ENCODE peak calls at places on chromosome 10, in five cellular contexts. G is CD4-positive, CD25-positive, alpha-beta regulatory T cell; W is GM12878; F is DND-41; R is SJCRH30. T is an unnamed sample. For H3K4me1, the result is how much of the 10 kb centered on the place peaks cover.

GRCh38 chr10:4719040-4719439 is 107.0 kb upstream of the AKR1E2 start:
- DNase-seq in G (no peak), W (no peak), F (no peak), R (no peak), T (no peak)

GRCh38 chr10:110460111-110460809 is 37.4 kb upstream of the DUSP5 start:
- DNase-seq in G (no peak), W (no peak), F (peak), R (peak), T (peak)

GRCh38 chr10:87842776-87843497 is 20.4 kb downstream of the KLLN start:
- DNase-seq in G (no peak), W (no peak), F (no peak), R (no peak), T (no peak)

GRCh38 chr10:86918022-86918471 is 39.4 kb downstream of the MMRN2 start:
- DNase-seq in G (no peak), W (no peak), F (no peak), R (peak), T (no peak)

GRCh38 chr10:97048649-97049427 is 136.9 kb downstream of the SLIT1 start:
- DNase-seq in G (no peak), W (no peak), F (no peak), R (no peak), T (no peak)

GRCh38 chr10:129525408-129525807 is 58.4 kb downstream of the MGMT start:
- DNase-seq in G (no peak), W (no peak), F (no peak), R (no peak), T (no peak)

GRCh38 chr10:15123749-15124184 is 26.6 kb downstream of the RPP38 start:
- DNase-seq in G (no peak), W (no peak), F (no peak), R (no peak), T (no peak)

GRCh38 chr10:20287951-20288350 is 471.7 kb downstream of the PLXDC2 start:
- DNase-seq in G (no peak), W (no peak), F (no peak), R (no peak), T (no peak)

GRCh38 chr10:113071446-113071845 is 121.4 kb downstream of the TCF7L2 start:
- DNase-seq in G (no peak), W (no peak), F (no peak), R (no peak), T (no peak)

GRCh38 chr10:47380341-47381215 is 3.5 kb downstream of the ZNF488 start:
- DNase-seq in G (no peak), W (no peak), F (no peak), R (no peak), T (no peak)

GRCh38 chr10:104824378-104825006 is 183.4 kb downstream of the SORCS3 start:
- DNase-seq in G (no peak), W (no peak), F (peak), R (peak), T (no peak)

GRCh38 chr10:117933036-117933435 is 113.7 kb downstream of the RAB11FIP2 start:
- DNase-seq in G (no peak), W (no peak), F (no peak), R (no peak), T (no peak)

GRCh38 chr10:88253-88652 is 39.2 kb upstream of the TUBB8 start:
- DNase-seq in G (no peak), W (no peak), F (no peak), R (no peak), T (no peak)

GRCh38 chr10:5840314-5841307 is 27.4 kb upstream of the GDI2 start:
- DNase-seq in G (no peak), W (peak), F (no peak), R (peak), T (no peak)

GRCh38 chr10:131049051-131049450 is 262.5 kb downstream of the TCERG1L start:
- DNase-seq in G (no peak), W (no peak), F (no peak), R (no peak), T (no peak)

GRCh38 chr10:74048433-74048832 is 50.5 kb downstream of the VCL start:
- DNase-seq in G (no peak), W (no peak), F (no peak), R (no peak), T (no peak)

GRCh38 chr10:63723741-63724140 is 202.5 kb downstream of the REEP3 start:
- DNase-seq in G (no peak), W (no peak), F (no peak), R (no peak), T (no peak)

GRCh38 chr10:48817141-48817540 is 122.5 kb downstream of the LRRC18 start:
- DNase-seq in G (no peak), W (no peak), F (no peak), R (no peak), T (no peak)

GRCh38 chr10:101818958-101819633 is 852 bp upstream of the OGA start:
- DNase-seq in G (peak), W (no peak), F (no peak), R (no peak), T (no peak)

GRCh38 chr10:3791974-3792633 is 7.1 kb upstream of the KLF6 start:
- DNase-seq in G (no peak), W (no peak), F (no peak), R (no peak), T (no peak)

GRCh38 chr10:91907914-91908357 is 1.4 kb downstream of the FGFBP3 start:
- DNase-seq in G (no peak), W (no peak), F (no peak), R (no peak), T (no peak)

GRCh38 chr10:132326925-132327324 is 5.1 kb upstream of the LRRC27 start:
- DNase-seq in G (no peak), W (no peak), F (no peak), R (no peak), T (no peak)

GRCh38 chr10:84783386-84783785 is 455.0 kb downstream of the CCSER2 start:
- DNase-seq in G (no peak), W (no peak), F (peak), R (peak), T (no peak)

GRCh38 chr10:53276797-53277196 is 504.2 kb upstream of the MBL2 start:
- DNase-seq in G (no peak), W (no peak), F (no peak), R (no peak), T (no peak)

GRCh38 chr10:11068861-11069633 is 51.4 kb downstream of the CELF2 start:
- DNase-seq in G (no peak), W (no peak), F (no peak), R (no peak), T (no peak)

GRCh38 chr10:74213571-74214162 is 62.6 kb downstream of the ADK start:
- DNase-seq in G (peak), W (no peak), F (peak), R (peak), T (peak)

GRCh38 chr10:106360870-106361269 is 803.6 kb downstream of the SORCS1 start:
- DNase-seq in G (no peak), W (no peak), F (no peak), R (no peak), T (no peak)

GRCh38 chr10:43093423-43094090 is 16.7 kb downstream of the RET start:
- DNase-seq in G (no peak), W (no peak), F (no peak), R (no peak), T (no peak)

GRCh38 chr10:68090586-68090985 is 15.5 kb upstream of the HERC4 start:
- DNase-seq in G (no peak), W (no peak), F (no peak), R (no peak), T (no peak)

GRCh38 chr10:74383617-74384016 is 232.6 kb downstream of the ADK start:
- DNase-seq in G (no peak), W (no peak), F (no peak), R (no peak), T (no peak)

GRCh38 chr10:127964644-127965043 is 57.7 kb downstream of the PTPRE start:
- DNase-seq in G (no peak), W (no peak), F (no peak), R (no peak), T (no peak)

GRCh38 chr10:31953080-31953479 is 24.4 kb upstream of the ARHGAP12 start:
- DNase-seq in G (no peak), W (no peak), F (no peak), R (no peak), T (no peak)

GRCh38 chr10:63099734-63100133 is 33.4 kb upstream of the NRBF2 start:
- DNase-seq in G (no peak), W (no peak), F (no peak), R (no peak), T (no peak)

GRCh38 chr10:121823993-121824463 is 103.8 kb downstream of the ATE1 start:
- DNase-seq in G (no peak), W (no peak), F (no peak), R (peak), T (no peak)

GRCh38 chr10:5896208-5896607 is 6.2 kb downstream of the FBH1 start:
- DNase-seq in G (no peak), W (no peak), F (no peak), R (no peak), T (no peak)

GRCh38 chr10:12819071-12819470 is 182.4 kb downstream of the CCDC3 start:
- DNase-seq in G (no peak), W (no peak), F (no peak), R (no peak), T (no peak)

GRCh38 chr10:110141185-110141584 is 66.2 kb upstream of the MXI1 start:
- DNase-seq in G (no peak), W (no peak), F (no peak), R (no peak), T (no peak)

GRCh38 chr10:34824870-34825269 is 9.8 kb upstream of the PARD3 start:
- DNase-seq in G (no peak), W (no peak), F (no peak), R (peak), T (no peak)

GRCh38 chr10:34826221-34826620 is 11.1 kb upstream of the PARD3 start:
- DNase-seq in G (no peak), W (no peak), F (no peak), R (no peak), T (no peak)

GRCh38 chr10:34830527-34830926 is 15.4 kb upstream of the PARD3 start:
- DNase-seq in G (no peak), W (no peak), F (peak), R (no peak), T (no peak)

GRCh38 chr10:34825433-34825832 is 10.3 kb upstream of the PARD3 start:
- DNase-seq in G (no peak), W (no peak), F (no peak), R (no peak), T (no peak)

GRCh38 chr10:34827087-34827766 is 12.1 kb upstream of the PARD3 start:
- DNase-seq in G (no peak), W (no peak), F (no peak), R (no peak), T (no peak)
- H3K4me3 ChIP-seq in G (no peak), W (no peak), F (no peak), R (no peak), T (no peak)

DNA sequence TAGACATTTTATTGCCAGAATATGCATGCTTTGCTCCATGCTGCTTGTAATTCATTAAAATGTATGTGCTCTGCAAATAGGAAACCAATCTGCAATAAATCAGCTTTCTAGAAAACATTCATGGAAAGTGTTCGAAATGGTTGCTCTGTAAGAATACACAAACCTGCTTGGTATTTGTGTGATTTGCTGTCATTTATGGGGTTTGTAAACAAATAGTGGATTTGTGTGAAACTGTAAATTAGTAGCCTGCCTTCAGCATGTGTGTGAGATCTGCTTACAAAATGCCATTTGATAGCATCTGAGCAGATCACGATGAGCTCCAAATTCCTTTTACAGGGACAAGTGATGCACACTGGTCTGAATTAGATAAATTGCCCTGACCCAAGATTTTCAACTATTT is 219.1 kb upstream of the CSTF2T start:
- DNase-seq in G (no peak), W (no peak), F (no peak), R (no peak), T (no peak)
- H3K27ac ChIP-seq in G (no peak), W (no peak), F (no peak), R (no peak), T (no peak)

GRCh38 chr10:44958897-44959242 is 732 bp upstream of the RASSF4 start:
- DNase-seq in G (no peak), W (no peak), F (no peak), R (no peak), T (no peak)
- H3K4me1 ChIP-seq in G (under half), W (under half), F (under half), R (under half), T (under half)

GRCh38 chr10:17861760-17862159 is 52.6 kb downstream of the MRC1 start:
- DNase-seq in G (no peak), W (no peak), F (no peak), R (no peak), T (no peak)
- H3K4me3 ChIP-seq in G (no peak), W (no peak), F (no peak), R (no peak), T (no peak)

DNA sequence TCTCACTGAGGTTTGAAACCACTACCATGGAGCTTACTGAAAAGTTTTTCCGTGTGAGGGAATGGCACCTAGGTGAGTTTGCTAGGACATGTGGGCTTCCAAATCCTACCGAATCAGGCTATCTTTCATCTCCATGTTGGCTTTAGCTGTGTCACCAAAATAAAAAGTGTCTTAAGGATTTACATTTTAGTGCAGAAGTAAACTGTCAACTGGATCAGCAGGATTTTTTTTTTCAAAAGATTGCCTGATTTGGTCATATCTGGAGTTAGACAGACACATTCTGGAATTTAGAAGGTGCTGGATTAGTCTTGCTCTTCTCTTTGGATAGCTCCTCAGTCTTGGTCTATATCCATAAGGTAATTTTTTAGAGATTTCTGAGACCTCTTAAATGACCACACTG is 5.5 kb downstream of the ARID5B start:
- DNase-seq in G (no peak), W (no peak), F (no peak), R (no peak), T (no peak)
- H3K27ac ChIP-seq in G (peak), W (no peak), F (no peak), R (no peak), T (no peak)

GRCh38 chr10:16258476-16259040 is 178.3 kb upstream of the PTER start:
- DNase-seq in G (no peak), W (no peak), F (no peak), R (no peak), T (no peak)
- H3K4me1 ChIP-seq in G (under half), W (under half), F (under half), R (under half), T (under half)